ENCODE peak calls at places on chromosomes 5 and 9, in ten cellular contexts. W is ovary, A is cardiac muscle cell, F is stomach, G is OCI-LY7, R is GM23338, L is thyroid gland, U is RWPE1, T is psoas muscle, I is HepG2. K is an unnamed sample.

GRCh38 chr9:130140701-130141100 is 31.5 kb upstream of the NCS1 start:
- DNase-seq in T (no peak), L (no peak), I (no peak), U (no peak), F (no peak), G (no peak), W (no peak), R (no peak), A (no peak), K (no peak)

GRCh38 chr9:136133191-136133958 is 14.7 kb upstream of the TMEM250 start:
- DNase-seq in L (peak), A (peak), I (no peak), U (no peak), G (no peak), F (no peak), W (peak), T (no peak), R (peak), K (no peak)

GRCh38 chr5:126122942-126123341 is 300.3 kb upstream of the GRAMD2B start:
- DNase-seq in L (no peak), F (no peak), I (no peak), U (no peak), G (no peak), R (peak), A (peak), T (no peak), W (no peak), K (no peak)

GRCh38 chr5:178247481-178248456 is 15.2 kb upstream of the PHYKPL start:
- DNase-seq in A (no peak), T (no peak), I (no peak), L (no peak), U (no peak), F (no peak), G (no peak), R (peak), W (no peak), K (no peak)

GRCh38 chr5:31149072-31149471 is 44.4 kb upstream of the CDH6 start:
- DNase-seq in U (no peak), F (no peak), R (peak), T (no peak), A (peak), L (no peak), G (no peak), W (no peak), I (no peak), K (no peak)

GRCh38 chr9:135797507-135798302 is 95.7 kb downstream of the KCNT1 start:
- DNase-seq in I (no peak), L (no peak), T (peak), U (peak), A (peak), R (peak), W (peak), G (peak), F (peak), K (peak)

GRCh38 chr9:127575875-127576778 is 36.0 kb upstream of the STXBP1 start:
- DNase-seq in R (no peak), I (peak), U (no peak), G (no peak), W (no peak), T (no peak), L (no peak), F (no peak), A (no peak), K (no peak)

GRCh38 chr5:163104496-163104895 is 332.9 kb upstream of the CCNG1 start:
- DNase-seq in A (no peak), U (no peak), I (no peak), W (no peak), F (no peak), R (peak), L (no peak), T (no peak), G (no peak), K (no peak)

DNA sequence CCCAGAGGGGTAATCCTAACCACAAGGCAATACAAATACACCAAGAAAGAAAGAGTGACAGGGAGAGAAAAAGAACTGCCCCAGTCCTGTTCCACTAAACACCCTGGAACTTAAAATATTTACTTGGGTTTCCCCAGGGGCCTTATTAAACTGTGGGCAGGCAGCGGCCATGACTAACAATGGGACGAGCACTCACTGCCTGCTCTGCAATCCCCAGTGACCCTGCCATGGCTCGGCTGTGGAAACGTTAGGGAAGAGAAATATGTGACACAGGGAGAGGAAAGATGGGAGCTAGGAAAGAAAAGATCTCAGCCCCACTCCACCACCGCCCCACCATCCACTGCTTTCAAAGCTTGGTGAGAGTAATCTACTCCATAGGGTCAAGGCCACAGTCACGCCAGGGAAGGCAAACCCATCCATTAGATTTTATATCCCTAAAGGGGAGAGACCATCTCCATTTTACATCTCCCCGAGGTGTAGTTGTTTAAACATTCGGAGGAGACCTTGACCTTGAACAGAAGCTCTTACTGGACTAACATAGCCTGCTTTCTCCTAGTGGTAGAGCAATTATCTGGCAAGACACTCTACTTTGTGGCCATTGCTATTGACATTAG is 117.6 kb downstream of the EFNA5 start:
- DNase-seq in U (no peak), L (no peak), W (no peak), F (no peak), G (no peak), R (peak), T (no peak), A (peak), I (no peak), K (no peak)
- TF ChIP-seq CTCF in U (no peak), L (no peak), W (no peak), F (no peak), G (no peak), R (no peak), T (no peak), A (no peak), I (no peak), K (no peak)

GRCh38 chr9:34553511-34554021 is 30.8 kb upstream of the ENHO start:
- DNase-seq in F (no peak), U (no peak), W (peak), T (no peak), R (no peak), I (no peak), G (no peak), L (peak), A (no peak), K (peak)

GRCh38 chr9:34555435-34556230 is 32.8 kb upstream of the ENHO start:
- DNase-seq in W (peak), U (no peak), L (no peak), T (no peak), F (no peak), I (no peak), A (no peak), G (no peak), R (no peak), K (no peak)

GRCh38 chr9:34556231-34556525 is 33.3 kb downstream of the CNTFR start:
- DNase-seq in I (no peak), G (no peak), R (no peak), A (no peak), U (no peak), F (no peak), T (no peak), W (no peak), L (no peak), K (no peak)

GRCh38 chr9:34554211-34555001 is 31.6 kb upstream of the ENHO start:
- DNase-seq in T (no peak), L (peak), R (no peak), U (no peak), I (no peak), A (no peak), G (no peak), W (peak), F (no peak), K (no peak)

DNA sequence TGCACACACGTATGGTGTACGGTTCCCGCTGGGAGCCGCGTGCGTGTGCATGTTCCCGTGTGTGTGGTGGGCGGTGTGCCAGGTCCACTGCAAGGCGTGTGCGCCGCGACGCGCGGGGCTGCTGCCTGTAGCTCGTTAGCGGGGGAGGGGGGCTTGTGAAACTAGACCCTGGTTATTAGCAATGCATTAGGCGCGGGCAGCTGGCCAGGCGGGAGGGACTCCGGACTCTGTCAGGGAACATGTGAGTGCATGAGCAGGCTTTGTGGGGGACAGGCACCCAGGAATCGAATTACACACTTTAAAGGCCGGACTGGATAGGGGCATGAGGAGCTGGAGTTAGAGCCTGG is 32.2 kb upstream of the ENHO start:
- DNase-seq in F (no peak), T (peak), A (no peak), L (no peak), G (no peak), R (no peak), W (peak), I (no peak), U (no peak), K (no peak)
- H3K27ac ChIP-seq in F (no peak), T (peak), A (peak), L (no peak), G (no peak), R (no peak), W (no peak), I (no peak), U (no peak), K (peak)

GRCh38 chr5:132822650-132823480 is 7.6 kb downstream of the SHROOM1 start:
- DNase-seq in A (peak), W (peak), F (no peak), T (no peak), G (no peak), U (no peak), I (no peak), R (peak), L (peak), K (no peak)
- TF ChIP-seq CTCF in A (no peak), W (no peak), F (no peak), T (no peak), G (no peak), U (no peak), I (no peak), R (peak), L (no peak), K (no peak)

GRCh38 chr9:35771079-35771441 is 17.0 kb upstream of the MSMP start:
- DNase-seq in L (no peak), R (no peak), G (no peak), W (no peak), U (no peak), I (no peak), A (no peak), F (peak), T (peak), K (peak)
- H3K27ac ChIP-seq in L (peak), R (no peak), G (no peak), W (no peak), U (no peak), I (peak), A (no peak), F (peak), T (peak), K (peak)

GRCh38 chr9:132545578-132545977 is 36.8 kb upstream of the BARHL1 start:
- DNase-seq in G (no peak), T (no peak), R (no peak), I (no peak), A (no peak), F (no peak), U (no peak), W (no peak), L (no peak), K (no peak)

GRCh38 chr9:132547052-132547431 is 35.4 kb upstream of the BARHL1 start:
- DNase-seq in U (no peak), I (no peak), L (no peak), G (no peak), A (no peak), T (no peak), R (no peak), W (no peak), F (no peak), K (no peak)

GRCh38 chr9:132547976-132548730 is 34.3 kb upstream of the BARHL1 start:
- DNase-seq in L (no peak), W (no peak), I (no peak), G (peak), T (no peak), A (no peak), R (no peak), F (no peak), U (no peak), K (no peak)

GRCh38 chr9:132547436-132547835 is 35.0 kb upstream of the BARHL1 start:
- DNase-seq in F (no peak), A (no peak), W (no peak), R (no peak), I (no peak), T (no peak), L (no peak), G (no peak), U (no peak), K (no peak)

GRCh38 chr9:132546148-132547051 is 36.0 kb upstream of the BARHL1 start:
- DNase-seq in R (peak), F (no peak), I (no peak), G (peak), A (peak), L (peak), U (peak), W (peak), T (no peak), K (no peak)
- TF ChIP-seq CTCF in R (peak), F (no peak), I (peak), G (peak), A (peak), L (no peak), U (peak), W (no peak), T (peak), K (no peak)

DNA sequence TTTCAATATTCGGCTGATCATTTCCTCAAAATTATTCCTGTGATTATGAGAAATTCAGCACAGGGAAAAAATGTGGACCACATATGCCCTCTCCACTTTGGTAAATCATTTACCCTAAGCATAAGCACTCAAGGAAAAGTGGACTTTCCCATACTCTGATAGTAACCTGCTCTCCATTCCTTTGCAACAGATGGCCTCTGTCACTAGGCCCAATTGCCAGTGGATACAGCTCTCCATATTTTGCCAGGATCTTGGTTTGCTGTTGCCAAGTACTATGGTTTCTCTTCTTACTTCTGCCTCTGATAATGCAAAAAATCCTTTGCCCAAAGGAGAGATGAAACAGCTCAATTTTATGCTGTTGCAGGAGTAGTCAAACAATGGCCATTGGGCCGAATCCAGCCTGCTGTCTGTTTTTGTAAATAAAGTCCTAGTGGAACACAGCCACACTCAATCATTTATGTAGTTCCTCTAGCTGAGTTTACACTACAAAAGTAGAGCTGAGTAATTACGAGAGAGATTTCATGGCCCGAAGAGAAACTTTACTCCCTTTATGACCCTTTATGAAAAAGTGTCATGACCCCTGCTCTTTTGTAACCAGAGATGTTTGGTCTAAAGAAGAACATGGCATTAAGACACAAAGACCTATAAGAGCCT is 92.5 kb downstream of the HTR4 start:
- DNase-seq in W (no peak), L (no peak), I (no peak), U (no peak), A (no peak), F (no peak), T (no peak), R (no peak), G (no peak), K (no peak)
- H3K27ac ChIP-seq in W (no peak), L (no peak), I (no peak), U (no peak), A (no peak), F (no peak), T (no peak), R (no peak), G (no peak), K (no peak)

K was measured in gastrocnemius medialis.